ENCODE peak calls at places on chromosomes 11 and 22, in seven cellular contexts. Y is cardiac fibroblast, H is AG10803, O is epithelial cell of esophagus, Z is PC-3, B is spleen, L is astrocyte of the spinal cord. P is an unnamed sample.

GRCh38 chr11:22466351-22466750 is 128.2 kb downstream of the SLC17A6 start:
- DNase-seq in B (no peak), O (no peak), L (no peak), Y (no peak), Z (no peak), H (no peak), P (no peak)

GRCh38 chr11:124538019-124538418 is 5.4 kb downstream of the OR8B12 start:
- DNase-seq in Y (peak), B (no peak), L (peak), O (no peak), H (peak), Z (no peak), P (no peak)

GRCh38 chr11:18321622-18321990 is 334 bp downstream of the HPS5 start:
- DNase-seq in L (no peak), H (no peak), O (no peak), Z (peak), Y (no peak), B (no peak), P (no peak)

GRCh38 chr22:36828815-36829214 is 12.0 kb upstream of the PVALB start:
- DNase-seq in Z (no peak), H (no peak), L (no peak), Y (no peak), B (no peak), O (peak), P (no peak)

GRCh38 chr11:14908214-14908880 is 16.3 kb upstream of the CYP2R1 start:
- DNase-seq in O (peak), H (peak), L (peak), Z (peak), B (no peak), Y (peak), P (no peak)

GRCh38 chr11:110675548-110675947 is 36.7 kb downstream of the ARHGAP20 start:
- DNase-seq in L (no peak), O (no peak), Z (no peak), Y (no peak), B (no peak), H (no peak), P (no peak)

GRCh38 chr11:131809203-131809948 is 439.0 kb downstream of the NTM start:
- DNase-seq in Z (peak), H (peak), O (no peak), L (no peak), B (no peak), Y (peak), P (no peak)

GRCh38 chr22:31378123-31378522 is 21.3 kb upstream of the DRG1 start:
- DNase-seq in L (no peak), Y (peak), B (no peak), O (no peak), Z (no peak), H (peak), P (no peak)

GRCh38 chr11:81995907-81996306 is 737.8 kb downstream of the FAM181B start:
- DNase-seq in O (no peak), L (no peak), B (peak), Y (no peak), Z (no peak), H (no peak), P (no peak)

GRCh38 chr11:2418961-2419360 is 18.4 kb downstream of the TSSC4 start:
- DNase-seq in O (no peak), Z (no peak), B (no peak), H (no peak), L (no peak), Y (no peak), P (no peak)

GRCh38 chr11:131672191-131672590 is 301.8 kb downstream of the NTM start:
- DNase-seq in B (no peak), H (no peak), O (no peak), L (no peak), Y (no peak), Z (no peak), P (no peak)

GRCh38 chr11:3747704-3748103 is 49.6 kb downstream of the NUP98 start:
- DNase-seq in L (peak), H (peak), Z (peak), B (no peak), O (peak), Y (peak), P (no peak)

GRCh38 chr11:75272821-75273301 is 32.3 kb downstream of the TPBGL start:
- DNase-seq in O (no peak), Z (no peak), B (peak), H (no peak), L (no peak), Y (no peak), P (no peak)

GRCh38 chr11:121318848-121319834 is 26.6 kb downstream of the SC5D start:
- DNase-seq in B (no peak), O (peak), Z (peak), H (peak), L (peak), Y (peak), P (no peak)

GRCh38 chr11:69297225-69297925 is 3.4 kb downstream of the MYEOV start:
- DNase-seq in O (peak), H (peak), Y (peak), L (peak), B (peak), Z (peak), P (peak)

GRCh38 chr11:128549256-128549944 is 38.0 kb downstream of the ETS1 start:
- DNase-seq in L (peak), O (no peak), H (no peak), Z (no peak), B (peak), Y (peak), P (no peak)
- H3K4me3 ChIP-seq in L (peak), O (no peak), H (peak), Z (no peak), B (peak), Y (no peak), P (no peak)

DNA sequence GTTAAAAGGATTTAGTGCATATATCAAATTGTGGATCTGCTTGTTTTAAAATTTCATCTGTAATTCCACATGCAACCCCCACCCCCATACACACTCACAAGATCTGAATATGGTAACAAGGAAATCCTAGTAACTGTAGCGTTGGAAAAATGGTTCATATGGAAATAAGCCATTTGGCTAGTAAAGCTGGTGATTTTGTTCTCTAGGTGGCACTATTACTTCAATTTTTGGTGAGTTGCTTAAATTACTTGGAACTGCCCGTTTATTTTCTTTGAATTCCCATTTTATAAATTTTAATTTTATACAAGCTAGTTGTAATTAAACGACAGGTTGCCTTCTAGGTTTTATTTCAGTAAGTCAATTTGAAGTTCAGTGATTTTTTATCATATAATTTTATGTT is 5.3 kb downstream of the BDNF start:
- DNase-seq in Z (peak), L (peak), O (peak), H (peak), Y (peak), B (no peak), P (no peak)
- TF ChIP-seq CTCF in Z (peak), L (peak), O (peak), H (peak), Y (peak), B (no peak), P (no peak)

GRCh38 chr11:111975076-111975806 is 38.1 kb downstream of the DIXDC1 start:
- DNase-seq in Y (no peak), Z (peak), H (no peak), L (no peak), B (no peak), O (no peak), P (no peak)

GRCh38 chr11:111978028-111978771 is 41.1 kb downstream of the DIXDC1 start:
- DNase-seq in B (no peak), L (peak), O (peak), H (peak), Z (peak), Y (peak), P (no peak)

GRCh38 chr11:111976119-111976518 is 39.0 kb downstream of the DIXDC1 start:
- DNase-seq in L (no peak), H (no peak), O (no peak), Y (no peak), Z (no peak), B (no peak), P (no peak)

GRCh38 chr11:111976614-111977140 is 39.5 kb downstream of the DIXDC1 start:
- DNase-seq in Y (peak), H (no peak), O (peak), Z (peak), B (no peak), L (peak), P (no peak)

DNA sequence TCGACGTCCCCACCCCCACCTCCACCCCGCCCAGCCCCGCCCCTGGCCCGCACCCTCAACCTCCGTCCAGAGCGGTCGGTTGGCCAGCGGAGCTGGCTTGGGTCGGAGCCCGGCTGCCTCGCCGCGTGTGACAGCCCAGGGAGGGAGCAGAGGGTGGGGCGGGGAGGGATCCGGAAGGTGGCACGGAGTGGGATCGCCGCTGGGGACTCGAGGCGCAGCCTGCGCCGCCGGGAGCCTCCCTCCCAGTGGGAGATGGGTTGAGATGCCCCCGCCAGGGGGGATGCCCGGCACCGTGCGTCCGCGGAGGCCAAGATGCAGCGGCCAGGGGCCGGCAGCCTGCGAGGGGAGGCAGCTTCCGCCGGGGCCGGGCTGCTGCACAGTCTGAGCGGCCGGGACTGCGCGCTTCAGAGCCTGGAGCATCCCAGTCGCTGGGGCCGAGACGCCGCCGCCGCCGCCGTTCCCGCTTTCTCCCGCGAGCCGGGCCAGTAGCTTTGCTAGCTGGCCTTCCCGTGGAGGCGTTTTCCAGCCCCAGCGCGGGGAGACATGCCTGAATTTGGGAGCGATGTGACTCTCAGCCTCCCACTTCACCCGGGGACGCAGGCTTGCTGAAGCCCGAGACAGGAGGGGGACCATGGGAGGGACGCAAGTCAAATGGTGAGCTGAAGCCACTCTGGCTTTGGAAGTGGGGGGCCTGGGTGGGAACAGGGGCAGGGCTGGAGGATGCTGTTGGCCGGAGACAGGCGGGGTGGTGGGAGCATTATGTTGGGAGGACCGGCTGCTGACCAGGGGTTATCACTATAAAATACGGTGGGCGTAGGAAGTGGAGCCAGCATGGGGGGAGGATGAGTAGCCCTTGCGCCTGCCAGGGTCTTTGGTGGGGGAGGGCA is 40.2 kb downstream of the DIXDC1 start:
- DNase-seq in Z (peak), B (peak), O (peak), L (peak), Y (peak), H (peak), P (peak)
- H3K4me3 ChIP-seq in Z (peak), B (peak), O (peak), L (peak), Y (peak), H (peak), P (peak)

DNA sequence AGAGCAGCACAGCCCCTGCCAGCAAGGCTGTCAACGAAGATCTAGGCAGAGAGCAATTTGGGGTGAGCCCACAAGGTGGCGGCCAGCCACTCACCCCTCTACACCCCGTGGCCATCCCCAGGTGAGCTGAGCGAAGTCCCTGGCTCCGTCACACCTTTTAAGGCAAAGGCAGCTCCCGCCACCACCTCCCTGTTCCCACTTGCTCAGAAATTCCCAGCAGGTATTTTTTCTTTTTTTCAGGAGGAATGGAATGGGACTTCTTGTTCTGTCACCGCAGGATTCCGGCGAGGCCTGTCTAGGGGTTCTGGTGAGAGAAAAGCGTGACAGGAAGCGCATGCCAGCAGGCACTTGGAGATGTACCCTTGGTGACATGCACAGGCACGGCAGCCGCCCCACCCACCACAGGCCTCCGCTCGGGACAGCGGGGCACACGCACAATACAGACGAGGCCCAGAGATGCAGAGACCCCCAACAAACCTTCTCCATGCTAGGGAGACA is 10.0 kb downstream of the RPL3 start:
- DNase-seq in L (no peak), H (peak), Y (no peak), O (peak), B (no peak), Z (no peak), P (no peak)
- TF ChIP-seq CTCF in L (peak), H (peak), Y (peak), O (peak), B (no peak), Z (peak), P (no peak)